ENCODE peak calls at places on chromosomes 4 and X, in six cellular contexts. K, Q, V, B, X and R are unnamed samples.

GRCh38 chr4:113147498-113148231 is 98.2 kb downstream of the ANK2 start:
- DNase-seq in V (no peak), K (no peak), X (no peak), Q (no peak), B (no peak), R (no peak)

GRCh38 chr4:122151982-122152698 is at the start of gene BLTP1:
- DNase-seq in X (peak; percentile 63), K (peak; percentile 79), V (peak; percentile 86), Q (peak; percentile 86), B (peak; percentile 68), R (peak; percentile 85)

GRCh38 chr4:5780831-5781480 is 70.0 kb downstream of the EVC start:
- DNase-seq in K (no peak), B (no peak), X (no peak), V (no peak), Q (no peak), R (no peak)

GRCh38 chrX:133569217-133569616 is 153.9 kb upstream of the GPC4 start:
- DNase-seq in X (no peak), V (no peak), B (no peak), K (no peak), Q (no peak), R (no peak)

GRCh38 chrX:126770179-126770578 is 49.4 kb upstream of the PRR32 start:
- DNase-seq in X (peak; percentile 21), B (no peak), Q (no peak), V (no peak), K (no peak), R (no peak)

GRCh38 chr4:153790962-153791551 is 2.2 kb upstream of the SFRP2 start:
- DNase-seq in K (no peak), V (peak; percentile 30), Q (no peak), X (no peak), B (no peak), R (peak; percentile 37)

GRCh38 chr4:41396214-41396613 is 139.5 kb downstream of the UCHL1 start:
- DNase-seq in V (no peak), B (no peak), K (no peak), X (no peak), Q (no peak), R (no peak)

GRCh38 chrX:12986886-12987285 is 12.0 kb downstream of the TMSB4X start:
- DNase-seq in K (no peak), V (no peak), X (no peak), B (no peak), Q (no peak), R (no peak)

GRCh38 chr4:21830272-21830671 is 118.3 kb downstream of the KCNIP4 start:
- DNase-seq in B (no peak), V (no peak), K (no peak), Q (no peak), X (no peak), R (peak; percentile 16)

GRCh38 chr4:12881945-12882589 is 602.1 kb downstream of the RAB28 start:
- DNase-seq in X (no peak), V (no peak), Q (no peak), B (no peak), K (no peak), R (no peak)